ENCODE peak calls at places on chromosome 17, in ten cellular contexts. T, Q, B, J, W, F, K, N, C and E are unnamed samples.
A peak's percentile ranks its signal among the peaks of the same experiment; 100 is the strongest.

GRCh38 chr17:49521521-49522185 is 26.6 kb downstream of the NGFR start:
- DNase-seq in W (no peak), T (no peak), B (no peak), F (no peak), Q (no peak), J (no peak), N (no peak), C (peak; percentile 10), K (no peak), E (no peak)

GRCh38 chr17:75113798-75114551 is 4.2 kb downstream of the ARMC7 start:
- DNase-seq in B (peak; percentile 92), N (peak; percentile 59), C (peak; percentile 91), K (peak; percentile 94), W (peak; percentile 83), J (peak; percentile 83), F (peak; percentile 88), Q (peak; percentile 72), T (peak; percentile 91), E (peak; percentile 68)

GRCh38 chr17:48484850-48485249 is 46.0 kb downstream of the HOXB1 start:
- DNase-seq in C (no peak), W (no peak), Q (no peak), F (no peak), N (peak; percentile 43), T (no peak), K (no peak), J (no peak), B (no peak), E (no peak)

GRCh38 chr17:73396429-73397277 is 84.9 kb upstream of the CDC42EP4 start:
- DNase-seq in T (no peak), C (no peak), K (no peak), J (no peak), F (no peak), B (no peak), W (no peak), Q (no peak), N (no peak), E (no peak)

GRCh38 chr17:71327376-71328059 is 793.3 kb upstream of the SOX9 start:
- DNase-seq in J (no peak), K (no peak), N (no peak), C (no peak), B (peak; percentile 10), F (no peak), W (no peak), Q (no peak), T (no peak), E (no peak)

GRCh38 chr17:31274252-31274651 is 22.8 kb downstream of the OMG start:
- DNase-seq in N (no peak), T (no peak), J (no peak), K (no peak), C (no peak), B (peak; percentile 37), Q (no peak), F (no peak), W (no peak), E (no peak)

GRCh38 chr17:17698869-17699351 is 17.7 kb downstream of the RAI1 start:
- DNase-seq in C (no peak), F (no peak), T (peak; percentile 45), W (no peak), Q (no peak), K (no peak), J (no peak), B (no peak), N (peak; percentile 75), E (no peak)

GRCh38 chr17:20948984-20949777 is 93.6 kb downstream of the USP22 start:
- DNase-seq in K (no peak), W (no peak), F (no peak), T (no peak), Q (no peak), C (no peak), J (no peak), B (no peak), N (no peak), E (no peak)

GRCh38 chr17:11330871-11331270 is 89.9 kb downstream of the SHISA6 start:
- DNase-seq in C (peak; percentile 32), Q (no peak), J (no peak), N (peak; percentile 8), W (no peak), F (no peak), T (no peak), K (no peak), B (no peak), E (no peak)

GRCh38 chr17:50109207-50109606 is 14.1 kb downstream of the PDK2 start:
- DNase-seq in J (no peak), K (no peak), T (no peak), B (no peak), N (no peak), F (no peak), Q (no peak), W (no peak), C (no peak), E (no peak)

GRCh38 chr17:50480142-50480764 is 1.6 kb downstream of the RSAD1 start:
- DNase-seq in F (no peak), K (no peak), C (no peak), Q (no peak), J (no peak), W (no peak), B (no peak), N (no peak), T (no peak), E (no peak)

GRCh38 chr17:69723316-69723715 is 308.8 kb downstream of the MAP2K6 start:
- DNase-seq in C (no peak), B (no peak), Q (no peak), J (no peak), F (no peak), N (no peak), K (no peak), T (no peak), W (no peak), E (no peak)

GRCh38 chr17:36074365-36074764 is 10.3 kb downstream of the CCL18 start:
- DNase-seq in T (no peak), F (no peak), W (no peak), B (no peak), N (no peak), Q (no peak), K (no peak), J (no peak), C (no peak), E (no peak)

GRCh38 chr17:40301315-40301714 is 7.7 kb upstream of the RARA start:
- DNase-seq in J (no peak), B (no peak), W (no peak), Q (no peak), C (no peak), N (no peak), T (peak; percentile 72), K (peak; percentile 64), F (no peak), E (no peak)

GRCh38 chr17:59331929-59332889 is 754 bp downstream of the YPEL2 start:
- DNase-seq in T (no peak), Q (peak; percentile 25), B (peak; percentile 44), W (peak; percentile 34), K (peak; percentile 57), F (no peak), N (no peak), C (peak; percentile 72), J (no peak), E (no peak)

GRCh38 chr17:43658890-43659289 is 2.8 kb downstream of the MEOX1 start:
- DNase-seq in K (no peak), N (no peak), F (no peak), Q (no peak), B (no peak), C (no peak), T (no peak), J (no peak), W (no peak), E (no peak)

GRCh38 chr17:81923302-81924260 is 4.0 kb downstream of the MAFG start:
- DNase-seq in N (peak; percentile 56), F (peak; percentile 36), W (no peak), K (peak; percentile 85), J (no peak), Q (peak; percentile 17), T (peak; percentile 87), C (peak; percentile 80), B (no peak), E (no peak)

GRCh38 chr17:13575922-13576419 is 25.8 kb downstream of the HS3ST3A1 start:
- DNase-seq in F (no peak), K (no peak), W (no peak), N (no peak), B (no peak), T (no peak), C (no peak), J (no peak), Q (no peak), E (no peak)

GRCh38 chr17:30426292-30426691 is 47.6 kb downstream of the CPD start:
- DNase-seq in T (no peak), K (no peak), N (no peak), W (no peak), J (no peak), C (no peak), B (no peak), Q (no peak), F (no peak), E (no peak)